ENCODE peak calls at places on chromosomes 12 and 14, in five cellular contexts. O is GM10248, B is trophoblast cell, V is fibroblast of pulmonary artery, W is NCI-H1092 treated with DMSO at 0.1 percent for 48 hours. F is an unnamed sample.

GRCh38 chr14:101134851-101135486 is 231.4 kb upstream of the RTL1 start:
- DNase-seq in O (no peak), B (no peak), V (no peak), W (no peak), F (no peak)

GRCh38 chr12:23950775-23951391 is 1.4 kb upstream of the SOX5 start:
- DNase-seq in O (no peak), B (no peak), V (peak; percentile 11), W (peak; percentile 60), F (no peak)

GRCh38 chr14:69972755-69973154 is 93.5 kb downstream of the SMOC1 start:
- DNase-seq in O (no peak), B (no peak), V (no peak), W (no peak), F (no peak)

GRCh38 chr14:28771168-28771567 is 4.6 kb downstream of the FOXG1 start:
- DNase-seq in O (no peak), B (no peak), V (no peak), W (no peak), F (no peak)

GRCh38 chr12:127620956-127621355 is 646.0 kb upstream of the TMEM132C start:
- DNase-seq in O (no peak), B (no peak), V (no peak), W (peak; percentile 91), F (no peak)

GRCh38 chr14:75222208-75222701 is 45.8 kb upstream of the TMED10 start:
- DNase-seq in O (peak; percentile 52), B (peak; percentile 71), V (peak; percentile 96), W (no peak), F (peak; percentile 96)

GRCh38 chr12:3464561-3464960 is 26.4 kb upstream of the PRMT8 start:
- DNase-seq in O (no peak), B (no peak), V (no peak), W (no peak), F (no peak)

GRCh38 chr12:108879615-108880254 is at the start of gene DAO:
- DNase-seq in O (no peak), B (no peak), V (no peak), W (no peak), F (no peak)

GRCh38 chr12:74015118-74015517 is 522.5 kb upstream of the ATXN7L3B start:
- DNase-seq in O (no peak), B (no peak), V (no peak), W (no peak), F (no peak)

GRCh38 chr14:99194136-99194535 is 77.9 kb downstream of the BCL11B start:
- DNase-seq in O (no peak), B (no peak), V (no peak), W (no peak), F (no peak)

GRCh38 chr14:89093083-89093482 is 268.6 kb downstream of the TTC8 start:
- DNase-seq in O (no peak), B (no peak), V (peak; percentile 6), W (no peak), F (no peak)

GRCh38 chr12:4148418-4149056 is 125.0 kb upstream of the CCND2 start:
- DNase-seq in O (peak; percentile 47), B (peak; percentile 26), V (no peak), W (no peak), F (no peak)

GRCh38 chr14:103139371-103140016 is 16.2 kb downstream of the TNFAIP2 start:
- DNase-seq in O (no peak), B (no peak), V (no peak), W (no peak), F (no peak)